ENCODE peak calls at places on chromosome 1, in five cellular contexts. One of them, this sample, is unnamed.
A peak's percentile ranks its signal among the peaks of the same experiment; 100 is the strongest.

GRCh38 chr1:38724160-38725131 is 135.1 kb downstream of the RRAGC start:
- DNase-seq in A549: no peak
- DNase-seq in islet precursor cell: peak; percentile 27
- DNase-seq in ACHN: no peak
- DNase-seq in neural crest cell: no peak
- DNase-seq in this sample: no peak

GRCh38 chr1:184482113-184482512 is 95.3 kb downstream of the C1orf21 start:
- DNase-seq in islet precursor cell: no peak
- DNase-seq in A549: no peak
- DNase-seq in neural crest cell: no peak
- DNase-seq in ACHN: no peak
- DNase-seq in this sample: no peak

GRCh38 chr1:85198864-85199263 is 2.0 kb downstream of the SYDE2 start:
- DNase-seq in islet precursor cell: no peak
- DNase-seq in neural crest cell: no peak
- DNase-seq in ACHN: peak; percentile 9
- DNase-seq in A549: no peak
- DNase-seq in this sample: no peak

GRCh38 chr1:7437036-7437435 is 334.1 kb upstream of the VAMP3 start:
- DNase-seq in A549: no peak
- DNase-seq in islet precursor cell: no peak
- DNase-seq in ACHN: no peak
- DNase-seq in neural crest cell: no peak
- DNase-seq in this sample: no peak

GRCh38 chr1:6600410-6601048 is 2.1 kb downstream of the KLHL21 start:
- DNase-seq in islet precursor cell: no peak
- DNase-seq in A549: no peak
- DNase-seq in ACHN: no peak
- DNase-seq in neural crest cell: no peak
- DNase-seq in this sample: no peak

GRCh38 chr1:190244406-190244805 is 233.3 kb downstream of the BRINP3 start:
- DNase-seq in A549: no peak
- DNase-seq in ACHN: no peak
- DNase-seq in neural crest cell: no peak
- DNase-seq in islet precursor cell: no peak
- DNase-seq in this sample: no peak

GRCh38 chr1:230153655-230154296 is 86.7 kb downstream of the GALNT2 start:
- DNase-seq in neural crest cell: peak; percentile 54
- DNase-seq in islet precursor cell: no peak
- DNase-seq in A549: no peak
- DNase-seq in ACHN: no peak
- DNase-seq in this sample: no peak

GRCh38 chr1:41356752-41357151 is 4.5 kb upstream of the FOXO6 start:
- DNase-seq in A549: no peak
- DNase-seq in islet precursor cell: no peak
- DNase-seq in neural crest cell: no peak
- DNase-seq in ACHN: no peak
- DNase-seq in this sample: no peak

GRCh38 chr1:173870252-173871075 is 2.3 kb downstream of the ZBTB37 start:
- DNase-seq in neural crest cell: no peak
- DNase-seq in islet precursor cell: no peak
- DNase-seq in ACHN: no peak
- DNase-seq in A549: no peak
- DNase-seq in this sample: no peak

GRCh38 chr1:56331207-56331891 is 248.0 kb downstream of the PLPP3 start:
- DNase-seq in neural crest cell: no peak
- DNase-seq in ACHN: no peak
- DNase-seq in islet precursor cell: no peak
- DNase-seq in A549: no peak
- DNase-seq in this sample: no peak

GRCh38 chr1:220887868-220888664 is 8.8 kb downstream of the HLX start:
- DNase-seq in A549: no peak
- DNase-seq in neural crest cell: no peak
- DNase-seq in islet precursor cell: no peak
- DNase-seq in ACHN: peak; percentile 12
- DNase-seq in this sample: no peak